ENCODE peak calls at places on chromosomes 4 and X, in eight cellular contexts. One of them, this sample, is unnamed.

GRCh38 chrX:118370921-118371624 is 25.2 kb downstream of the WDR44 start:
- DNase-seq in SJSA1: no peak
- DNase-seq in NCI-H510A: no peak
- DNase-seq in mesendoderm: no peak
- DNase-seq in right atrium auricular region: no peak
- DNase-seq in mesothelial cell of epicardium: no peak
- DNase-seq in activated T-cell treated with anti-CD3 and anti-CD28 coated beads, Interleukin-2, amount 50 U/mL, for 72 hours: no peak
- DNase-seq in activated CD4-positive, CD25-positive, alpha-beta regulatory T cell treated with anti-CD3 and anti-CD28 coated beads, Interleukin-2, amount 50 U/mL, for 72 hours: no peak
- DNase-seq in this sample: no peak

GRCh38 chrX:38278682-38279081 is 48.6 kb downstream of the RPGR start:
- DNase-seq in SJSA1: no peak
- DNase-seq in NCI-H510A: no peak
- DNase-seq in mesendoderm: peak
- DNase-seq in right atrium auricular region: no peak
- DNase-seq in mesothelial cell of epicardium: no peak
- DNase-seq in activated T-cell treated with anti-CD3 and anti-CD28 coated beads, Interleukin-2, amount 50 U/mL, for 72 hours: no peak
- DNase-seq in activated CD4-positive, CD25-positive, alpha-beta regulatory T cell treated with anti-CD3 and anti-CD28 coated beads, Interleukin-2, amount 50 U/mL, for 72 hours: no peak
- DNase-seq in this sample: no peak

GRCh38 chr4:6568689-6569332 is 6.2 kb upstream of the MAN2B2 start:
- DNase-seq in SJSA1: peak
- DNase-seq in NCI-H510A: no peak
- DNase-seq in mesendoderm: peak
- DNase-seq in right atrium auricular region: no peak
- DNase-seq in mesothelial cell of epicardium: no peak
- DNase-seq in activated T-cell treated with anti-CD3 and anti-CD28 coated beads, Interleukin-2, amount 50 U/mL, for 72 hours: no peak
- DNase-seq in activated CD4-positive, CD25-positive, alpha-beta regulatory T cell treated with anti-CD3 and anti-CD28 coated beads, Interleukin-2, amount 50 U/mL, for 72 hours: no peak
- DNase-seq in this sample: no peak

GRCh38 chr4:6192245-6192644 is 8.1 kb downstream of the JAKMIP1 start:
- DNase-seq in SJSA1: no peak
- DNase-seq in NCI-H510A: no peak
- DNase-seq in mesendoderm: peak
- DNase-seq in right atrium auricular region: no peak
- DNase-seq in mesothelial cell of epicardium: no peak
- DNase-seq in activated T-cell treated with anti-CD3 and anti-CD28 coated beads, Interleukin-2, amount 50 U/mL, for 72 hours: no peak
- DNase-seq in activated CD4-positive, CD25-positive, alpha-beta regulatory T cell treated with anti-CD3 and anti-CD28 coated beads, Interleukin-2, amount 50 U/mL, for 72 hours: no peak
- DNase-seq in this sample: no peak

GRCh38 chr4:169158046-169158445 is 112.7 kb downstream of the SH3RF1 start:
- DNase-seq in SJSA1: no peak
- DNase-seq in NCI-H510A: no peak
- DNase-seq in mesendoderm: no peak
- DNase-seq in right atrium auricular region: no peak
- DNase-seq in mesothelial cell of epicardium: no peak
- DNase-seq in activated T-cell treated with anti-CD3 and anti-CD28 coated beads, Interleukin-2, amount 50 U/mL, for 72 hours: no peak
- DNase-seq in activated CD4-positive, CD25-positive, alpha-beta regulatory T cell treated with anti-CD3 and anti-CD28 coated beads, Interleukin-2, amount 50 U/mL, for 72 hours: no peak
- DNase-seq in this sample: no peak

GRCh38 chr4:133145241-133145640 is 3.9 kb upstream of the PCDH10 start:
- DNase-seq in SJSA1: no peak
- DNase-seq in NCI-H510A: no peak
- DNase-seq in mesendoderm: no peak
- DNase-seq in right atrium auricular region: no peak
- DNase-seq in mesothelial cell of epicardium: no peak
- DNase-seq in activated T-cell treated with anti-CD3 and anti-CD28 coated beads, Interleukin-2, amount 50 U/mL, for 72 hours: no peak
- DNase-seq in activated CD4-positive, CD25-positive, alpha-beta regulatory T cell treated with anti-CD3 and anti-CD28 coated beads, Interleukin-2, amount 50 U/mL, for 72 hours: no peak
- DNase-seq in this sample: no peak

GRCh38 chrX:119272882-119273806 is 37.1 kb downstream of the PGRMC1 start:
- DNase-seq in SJSA1: no peak
- DNase-seq in NCI-H510A: no peak
- DNase-seq in mesendoderm: peak
- DNase-seq in right atrium auricular region: no peak
- DNase-seq in mesothelial cell of epicardium: no peak
- DNase-seq in activated T-cell treated with anti-CD3 and anti-CD28 coated beads, Interleukin-2, amount 50 U/mL, for 72 hours: peak
- DNase-seq in activated CD4-positive, CD25-positive, alpha-beta regulatory T cell treated with anti-CD3 and anti-CD28 coated beads, Interleukin-2, amount 50 U/mL, for 72 hours: peak
- DNase-seq in this sample: no peak

GRCh38 chr4:98908182-98908581 is 20.8 kb downstream of the EIF4E start:
- DNase-seq in SJSA1: no peak
- DNase-seq in NCI-H510A: no peak
- DNase-seq in mesendoderm: no peak
- DNase-seq in right atrium auricular region: no peak
- DNase-seq in mesothelial cell of epicardium: no peak
- DNase-seq in activated T-cell treated with anti-CD3 and anti-CD28 coated beads, Interleukin-2, amount 50 U/mL, for 72 hours: no peak
- DNase-seq in activated CD4-positive, CD25-positive, alpha-beta regulatory T cell treated with anti-CD3 and anti-CD28 coated beads, Interleukin-2, amount 50 U/mL, for 72 hours: no peak
- DNase-seq in this sample: no peak

GRCh38 chr4:71713611-71714203 is 70.2 kb downstream of the GC start:
- DNase-seq in SJSA1: no peak
- DNase-seq in NCI-H510A: peak
- DNase-seq in mesendoderm: peak
- DNase-seq in right atrium auricular region: no peak
- DNase-seq in mesothelial cell of epicardium: no peak
- DNase-seq in activated T-cell treated with anti-CD3 and anti-CD28 coated beads, Interleukin-2, amount 50 U/mL, for 72 hours: no peak
- DNase-seq in activated CD4-positive, CD25-positive, alpha-beta regulatory T cell treated with anti-CD3 and anti-CD28 coated beads, Interleukin-2, amount 50 U/mL, for 72 hours: no peak
- DNase-seq in this sample: no peak

GRCh38 chr4:172369471-172369959 is 556.3 kb downstream of the GALNTL6 start:
- DNase-seq in SJSA1: no peak
- DNase-seq in NCI-H510A: no peak
- DNase-seq in mesendoderm: no peak
- DNase-seq in right atrium auricular region: no peak
- DNase-seq in mesothelial cell of epicardium: no peak
- DNase-seq in activated T-cell treated with anti-CD3 and anti-CD28 coated beads, Interleukin-2, amount 50 U/mL, for 72 hours: no peak
- DNase-seq in activated CD4-positive, CD25-positive, alpha-beta regulatory T cell treated with anti-CD3 and anti-CD28 coated beads, Interleukin-2, amount 50 U/mL, for 72 hours: no peak
- DNase-seq in this sample: no peak

GRCh38 chrX:105211051-105211575 is 9.4 kb downstream of the TEX13A start:
- DNase-seq in SJSA1: no peak
- DNase-seq in NCI-H510A: no peak
- DNase-seq in mesendoderm: no peak
- DNase-seq in right atrium auricular region: no peak
- DNase-seq in mesothelial cell of epicardium: no peak
- DNase-seq in activated T-cell treated with anti-CD3 and anti-CD28 coated beads, Interleukin-2, amount 50 U/mL, for 72 hours: no peak
- DNase-seq in activated CD4-positive, CD25-positive, alpha-beta regulatory T cell treated with anti-CD3 and anti-CD28 coated beads, Interleukin-2, amount 50 U/mL, for 72 hours: no peak
- DNase-seq in this sample: no peak

GRCh38 chr4:85910985-85911384 is 436.0 kb downstream of the ARHGAP24 start:
- DNase-seq in SJSA1: no peak
- DNase-seq in NCI-H510A: no peak
- DNase-seq in mesendoderm: no peak
- DNase-seq in right atrium auricular region: no peak
- DNase-seq in mesothelial cell of epicardium: no peak
- DNase-seq in activated T-cell treated with anti-CD3 and anti-CD28 coated beads, Interleukin-2, amount 50 U/mL, for 72 hours: no peak
- DNase-seq in activated CD4-positive, CD25-positive, alpha-beta regulatory T cell treated with anti-CD3 and anti-CD28 coated beads, Interleukin-2, amount 50 U/mL, for 72 hours: no peak
- DNase-seq in this sample: no peak

GRCh38 chr4:71564775-71565174 is 219.1 kb downstream of the GC start:
- DNase-seq in SJSA1: no peak
- DNase-seq in NCI-H510A: no peak
- DNase-seq in mesendoderm: peak
- DNase-seq in right atrium auricular region: no peak
- DNase-seq in mesothelial cell of epicardium: no peak
- DNase-seq in activated T-cell treated with anti-CD3 and anti-CD28 coated beads, Interleukin-2, amount 50 U/mL, for 72 hours: no peak
- DNase-seq in activated CD4-positive, CD25-positive, alpha-beta regulatory T cell treated with anti-CD3 and anti-CD28 coated beads, Interleukin-2, amount 50 U/mL, for 72 hours: no peak
- DNase-seq in this sample: no peak

GRCh38 chrX:129649268-129650182 is 5.2 kb downstream of the APLN start:
- DNase-seq in SJSA1: no peak
- DNase-seq in NCI-H510A: no peak
- DNase-seq in mesendoderm: no peak
- DNase-seq in right atrium auricular region: peak
- DNase-seq in mesothelial cell of epicardium: no peak
- DNase-seq in activated T-cell treated with anti-CD3 and anti-CD28 coated beads, Interleukin-2, amount 50 U/mL, for 72 hours: no peak
- DNase-seq in activated CD4-positive, CD25-positive, alpha-beta regulatory T cell treated with anti-CD3 and anti-CD28 coated beads, Interleukin-2, amount 50 U/mL, for 72 hours: no peak
- DNase-seq in this sample: no peak

GRCh38 chr4:45442466-45442865 is 681.4 kb downstream of the GABRG1 start:
- DNase-seq in SJSA1: no peak
- DNase-seq in NCI-H510A: no peak
- DNase-seq in mesendoderm: peak
- DNase-seq in right atrium auricular region: no peak
- DNase-seq in mesothelial cell of epicardium: no peak
- DNase-seq in activated T-cell treated with anti-CD3 and anti-CD28 coated beads, Interleukin-2, amount 50 U/mL, for 72 hours: no peak
- DNase-seq in activated CD4-positive, CD25-positive, alpha-beta regulatory T cell treated with anti-CD3 and anti-CD28 coated beads, Interleukin-2, amount 50 U/mL, for 72 hours: no peak
- DNase-seq in this sample: no peak

GRCh38 chrX:69125094-69125493 is 40.2 kb downstream of the PJA1 start:
- DNase-seq in SJSA1: no peak
- DNase-seq in NCI-H510A: no peak
- DNase-seq in mesendoderm: no peak
- DNase-seq in right atrium auricular region: no peak
- DNase-seq in mesothelial cell of epicardium: no peak
- DNase-seq in activated T-cell treated with anti-CD3 and anti-CD28 coated beads, Interleukin-2, amount 50 U/mL, for 72 hours: no peak
- DNase-seq in activated CD4-positive, CD25-positive, alpha-beta regulatory T cell treated with anti-CD3 and anti-CD28 coated beads, Interleukin-2, amount 50 U/mL, for 72 hours: no peak
- DNase-seq in this sample: no peak

GRCh38 chrX:46407753-46408130 is 137.5 kb downstream of the ZNF674 start:
- DNase-seq in SJSA1: no peak
- DNase-seq in NCI-H510A: no peak
- DNase-seq in mesendoderm: no peak
- DNase-seq in right atrium auricular region: no peak
- DNase-seq in mesothelial cell of epicardium: no peak
- DNase-seq in activated T-cell treated with anti-CD3 and anti-CD28 coated beads, Interleukin-2, amount 50 U/mL, for 72 hours: no peak
- DNase-seq in activated CD4-positive, CD25-positive, alpha-beta regulatory T cell treated with anti-CD3 and anti-CD28 coated beads, Interleukin-2, amount 50 U/mL, for 72 hours: no peak
- DNase-seq in this sample: no peak

GRCh38 chrX:7147431-7147977 is at the start of gene STS:
- DNase-seq in SJSA1: peak
- DNase-seq in NCI-H510A: no peak
- DNase-seq in mesendoderm: peak
- DNase-seq in right atrium auricular region: peak
- DNase-seq in mesothelial cell of epicardium: no peak
- DNase-seq in activated T-cell treated with anti-CD3 and anti-CD28 coated beads, Interleukin-2, amount 50 U/mL, for 72 hours: peak
- DNase-seq in activated CD4-positive, CD25-positive, alpha-beta regulatory T cell treated with anti-CD3 and anti-CD28 coated beads, Interleukin-2, amount 50 U/mL, for 72 hours: no peak
- DNase-seq in this sample: no peak

GRCh38 chrX:40663880-40664630 is 16.7 kb upstream of the CXorf38 start:
- DNase-seq in SJSA1: no peak
- DNase-seq in NCI-H510A: no peak
- DNase-seq in mesendoderm: peak
- DNase-seq in right atrium auricular region: no peak
- DNase-seq in mesothelial cell of epicardium: no peak
- DNase-seq in activated T-cell treated with anti-CD3 and anti-CD28 coated beads, Interleukin-2, amount 50 U/mL, for 72 hours: no peak
- DNase-seq in activated CD4-positive, CD25-positive, alpha-beta regulatory T cell treated with anti-CD3 and anti-CD28 coated beads, Interleukin-2, amount 50 U/mL, for 72 hours: no peak
- DNase-seq in this sample: no peak

GRCh38 chr4:58301384-58301783 is 1191.2 kb upstream of the IGFBP7 start:
- DNase-seq in SJSA1: no peak
- DNase-seq in NCI-H510A: no peak
- DNase-seq in mesendoderm: peak
- DNase-seq in right atrium auricular region: no peak
- DNase-seq in mesothelial cell of epicardium: no peak
- DNase-seq in activated T-cell treated with anti-CD3 and anti-CD28 coated beads, Interleukin-2, amount 50 U/mL, for 72 hours: no peak
- DNase-seq in activated CD4-positive, CD25-positive, alpha-beta regulatory T cell treated with anti-CD3 and anti-CD28 coated beads, Interleukin-2, amount 50 U/mL, for 72 hours: no peak
- DNase-seq in this sample: no peak

This sample was measured in CD14-positive monocyte.